ENCODE peak calls at places on chromosomes 6 and 20, in six cellular contexts. G is ascending aorta, A is pancreas, Y is body of pancreas, O is thoracic aorta, M is fibroblast of lung. E is an unnamed sample. For H3K4me1, the result is how much of the 10 kb centered on the place peaks cover.

GRCh38 chr20:24465168-24465567 is 4.3 kb upstream of the SYNDIG1 start:
- DNase-seq in A (no peak), G (no peak), Y (no peak), O (no peak), M (no peak), E (no peak)

GRCh38 chr20:62946918-62947317 is 5.6 kb upstream of the SLC17A9 start:
- DNase-seq in Y (no peak), A (peak), G (no peak), M (no peak), O (no peak), E (no peak)

GRCh38 chr20:56989516-56989915 is 276.9 kb downstream of the BMP7 start:
- DNase-seq in G (no peak), O (no peak), Y (no peak), A (no peak), M (no peak), E (no peak)

GRCh38 chr6:169809386-169809785 is 58.0 kb downstream of the ERMARD start:
- DNase-seq in A (no peak), G (no peak), M (no peak), O (no peak), Y (no peak), E (no peak)

GRCh38 chr6:89970072-89970471 is 75.8 kb downstream of the GJA10 start:
- DNase-seq in Y (no peak), O (no peak), M (no peak), A (no peak), G (no peak), E (no peak)

GRCh38 chr6:17835784-17836183 is 129.1 kb upstream of the NUP153 start:
- DNase-seq in O (no peak), A (no peak), Y (no peak), G (no peak), M (no peak), E (no peak)

GRCh38 chr6:139109558-139109957 is 25.3 kb upstream of the HECA start:
- DNase-seq in O (no peak), M (peak), A (no peak), Y (no peak), G (no peak), E (no peak)

GRCh38 chr6:82246802-82247633 is 526 bp downstream of the IBTK start:
- DNase-seq in Y (peak), M (peak), O (peak), G (no peak), A (peak), E (no peak)

GRCh38 chr20:10565191-10565921 is 108.4 kb downstream of the JAG1 start:
- DNase-seq in O (no peak), Y (no peak), G (no peak), A (no peak), M (peak), E (no peak)

GRCh38 chr20:57682184-57683038 is 27.4 kb downstream of the PMEPA1 start:
- DNase-seq in A (no peak), O (no peak), M (no peak), Y (no peak), G (no peak), E (no peak)

GRCh38 chr20:62875419-62876355 is 14.1 kb upstream of the TCFL5 start:
- DNase-seq in A (peak), O (peak), Y (peak), G (peak), M (peak), E (peak)

GRCh38 chr6:7138921-7139358 is 31.2 kb downstream of the RREB1 start:
- DNase-seq in Y (peak), G (no peak), M (no peak), A (peak), O (no peak), E (no peak)

GRCh38 chr6:83038246-83038645 is 27.4 kb downstream of the UBE3D start:
- DNase-seq in O (no peak), G (no peak), A (no peak), Y (no peak), M (no peak), E (no peak)

GRCh38 chr20:19026121-19026878 is 186.1 kb upstream of the SLC24A3 start:
- DNase-seq in G (no peak), M (no peak), O (no peak), Y (no peak), A (no peak), E (no peak)

GRCh38 chr6:127164555-127164954 is 46.1 kb downstream of the RSPO3 start:
- DNase-seq in O (no peak), G (no peak), A (no peak), M (peak), Y (no peak), E (no peak)

GRCh38 chr6:133396630-133397335 is 155.6 kb downstream of the EYA4 start:
- DNase-seq in O (no peak), M (no peak), Y (no peak), G (no peak), A (no peak), E (no peak)

GRCh38 chr20:17525650-17526049 is 5.5 kb downstream of the BFSP1 start:
- DNase-seq in M (no peak), Y (peak), G (no peak), A (no peak), O (no peak), E (no peak)

GRCh38 chr6:119308048-119308570 is 41.5 kb downstream of the MAN1A1 start:
- DNase-seq in A (no peak), M (peak), O (no peak), Y (no peak), G (no peak), E (no peak)

GRCh38 chr6:82690283-82690682 is 326.7 kb downstream of the TPBG start:
- DNase-seq in O (no peak), A (no peak), G (no peak), Y (no peak), M (no peak), E (no peak)

GRCh38 chr6:56038764-56039163 is 163.4 kb upstream of the BMP5 start:
- DNase-seq in O (no peak), M (no peak), A (no peak), G (no peak), Y (no peak), E (no peak)

GRCh38 chr6:158793432-158793831 is 25.7 kb downstream of the EZR start:
- DNase-seq in O (no peak), A (no peak), G (no peak), Y (peak), M (peak), E (no peak)

GRCh38 chr6:111653434-111653833 is 47.8 kb upstream of the TRAF3IP2 start:
- DNase-seq in M (no peak), A (no peak), O (no peak), Y (no peak), G (no peak), E (no peak)

GRCh38 chr6:38552136-38552535 is 87.6 kb downstream of the BTBD9 start:
- DNase-seq in M (no peak), A (no peak), G (no peak), Y (no peak), O (no peak), E (no peak)

GRCh38 chr6:84362180-84362821 is 134.9 kb upstream of the CEP162 start:
- DNase-seq in M (no peak), G (no peak), A (no peak), Y (no peak), O (no peak), E (no peak)

GRCh38 chr6:121222656-121223055 is 111.6 kb downstream of the TBC1D32 start:
- DNase-seq in G (no peak), Y (no peak), O (no peak), M (peak), A (no peak), E (no peak)

GRCh38 chr6:62102387-62102786 is 183.6 kb downstream of the KHDRBS2 start:
- DNase-seq in G (no peak), O (no peak), Y (no peak), A (no peak), M (no peak), E (no peak)
- TF ChIP-seq CTCF in G (no peak), O (no peak), Y (no peak), A (no peak), M (no peak), E (no peak)

DNA sequence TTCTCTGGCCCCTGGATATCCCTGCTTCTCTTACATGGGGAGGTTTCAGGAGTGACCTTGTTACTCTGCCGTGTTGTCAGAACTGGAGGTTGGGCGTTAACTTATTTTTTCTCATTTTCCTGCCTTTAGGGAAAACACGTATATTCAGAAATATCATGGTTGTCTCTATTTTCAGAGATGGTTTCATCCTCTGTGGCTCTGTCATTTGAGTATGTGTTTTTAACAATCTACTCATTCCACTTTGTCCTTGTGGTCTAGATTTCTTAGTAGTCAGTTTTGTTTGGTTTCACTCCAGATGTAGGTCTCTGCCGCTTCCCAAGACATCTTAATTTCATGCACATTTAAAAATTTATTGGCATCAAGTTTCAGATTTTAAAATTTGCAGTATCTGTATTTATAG is 45.9 kb downstream of the KCNS1 start:
- DNase-seq in G (no peak), M (no peak), O (no peak), Y (no peak), A (no peak), E (no peak)
- H3K4me3 ChIP-seq in G (no peak), M (no peak), O (no peak), Y (no peak), A (no peak), E (no peak)

GRCh38 chr6:85461806-85462185 is 11.9 kb downstream of the NT5E start:
- DNase-seq in G (no peak), Y (no peak), M (no peak), O (no peak), A (no peak), E (no peak)
- H3K4me1 ChIP-seq in G (under half), Y (under half), M (half or more), O (half or more), A (under half), E (under half)

DNA sequence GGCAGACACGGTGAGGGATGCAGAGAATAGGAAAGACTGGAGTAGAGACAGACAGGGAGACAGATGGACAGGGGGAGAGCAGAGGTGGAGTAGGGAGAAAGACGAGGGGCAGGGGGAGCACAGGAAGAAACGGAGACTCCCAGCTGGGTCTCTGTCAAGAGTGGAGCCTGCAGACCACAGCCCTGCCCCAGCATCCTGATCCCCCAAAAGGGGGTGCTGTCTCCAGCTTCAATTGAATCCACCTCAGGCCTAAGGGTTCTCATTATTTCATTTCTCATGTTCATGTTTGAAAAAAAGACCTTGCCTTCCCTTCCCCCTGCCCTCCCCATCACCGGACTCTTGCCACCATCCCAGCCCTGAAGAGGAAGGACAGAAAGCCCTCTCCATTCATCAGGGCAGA is 98.1 kb downstream of the CDC5L start:
- DNase-seq in Y (no peak), M (no peak), G (no peak), O (no peak), A (no peak), E (no peak)
- TF ChIP-seq CTCF in Y (no peak), M (no peak), G (no peak), O (no peak), A (no peak), E (no peak)

GRCh38 chr20:25588491-25588890 is 3.2 kb upstream of the NINL start:
- DNase-seq in Y (no peak), A (no peak), O (no peak), M (no peak), G (no peak), E (no peak)

GRCh38 chr20:25586877-25587276 is 1.5 kb upstream of the NINL start:
- DNase-seq in O (no peak), Y (no peak), G (no peak), M (no peak), A (no peak), E (no peak)

GRCh38 chr20:25580711-25581110 is 4.6 kb downstream of the NINL start:
- DNase-seq in Y (no peak), M (no peak), G (no peak), O (no peak), A (no peak), E (no peak)

GRCh38 chr20:25587536-25587935 is 2.2 kb upstream of the NINL start:
- DNase-seq in G (no peak), O (no peak), M (no peak), A (no peak), Y (no peak), E (no peak)

DNA sequence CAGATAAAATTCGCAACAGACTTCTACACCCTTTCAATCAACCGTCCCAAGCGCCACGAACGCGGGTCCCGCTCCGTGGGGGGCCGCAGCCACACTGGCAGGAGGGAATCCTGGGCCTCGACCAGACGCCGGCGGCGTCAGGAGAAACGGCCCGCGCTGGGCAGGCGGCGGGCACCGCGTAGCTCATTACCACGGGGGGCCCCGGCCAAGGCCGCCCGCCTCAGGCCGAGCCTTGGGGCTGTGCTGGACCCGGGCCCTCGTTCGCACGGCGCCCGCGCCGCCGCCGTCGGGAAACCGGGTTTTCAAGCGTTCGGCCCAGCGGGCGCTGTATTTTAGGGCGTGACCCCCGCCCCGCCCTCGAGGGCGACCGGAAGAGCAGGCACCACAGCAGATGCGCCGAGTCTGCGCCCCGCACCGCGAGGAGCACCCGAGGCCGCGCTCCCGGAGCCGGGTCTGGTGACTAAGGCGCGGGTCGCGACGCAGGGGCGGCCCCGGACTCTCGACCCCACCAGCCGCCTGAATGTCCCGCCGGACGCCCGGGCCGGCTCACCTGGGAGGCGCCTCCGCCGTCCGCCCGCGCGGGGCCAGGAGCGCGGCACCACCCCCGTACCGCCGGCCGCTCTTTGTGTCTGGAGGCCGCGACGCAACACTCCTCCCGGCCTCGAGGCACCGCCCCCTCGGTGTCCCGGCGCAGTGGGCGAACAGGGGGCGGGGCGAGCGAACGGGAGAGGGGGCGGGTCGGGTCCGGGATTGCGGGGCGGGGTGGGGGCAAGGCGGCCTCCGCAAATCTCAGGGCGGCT is at the start of gene NINL:
- DNase-seq in G (no peak), Y (peak), O (no peak), A (peak), M (peak), E (peak)
- H3K4me3 ChIP-seq in G (peak), Y (peak), O (peak), A (peak), M (peak), E (peak)